ENCODE peak calls at places on chromosomes 6 and 20, in nine cellular contexts. U is transverse colon; G is stomach; Y is adrenal gland; K is mammary epithelial cell; L is WERI-Rb-1; D is adipocyte; C is CD4-positive, alpha-beta memory T cell; Z is GM06990. S is an unnamed sample. For H3K27me3, the result is how much of the 10 kb centered on the place peaks cover.

GRCh38 chr6:20408851-20409250 is 7.2 kb downstream of the E2F3 start:
- DNase-seq in L (no peak), C (no peak), U (no peak), Y (no peak), K (no peak), G (no peak), Z (no peak), D (no peak), S (no peak)

GRCh38 chr6:111842891-111843290 is 30.4 kb downstream of the FYN start:
- DNase-seq in G (no peak), D (no peak), Z (no peak), C (no peak), L (no peak), Y (no peak), U (no peak), K (no peak), S (no peak)

GRCh38 chr6:159727717-159728440 is 573 bp downstream of the WTAP start:
- DNase-seq in D (peak), L (no peak), C (no peak), Z (no peak), K (no peak), G (no peak), U (no peak), Y (peak), S (no peak)

GRCh38 chr6:137044366-137045220 is at the start of gene IL20RA:
- DNase-seq in C (peak), D (peak), G (peak), Z (peak), K (no peak), U (peak), Y (peak), L (peak), S (peak)

GRCh38 chr20:2283706-2284423 is 11.9 kb upstream of the TGM3 start:
- DNase-seq in Z (no peak), G (no peak), Y (no peak), D (no peak), K (peak), C (no peak), U (no peak), L (no peak), S (no peak)

GRCh38 chr6:74289881-74290280 is 593.9 kb downstream of the CD109 start:
- DNase-seq in K (no peak), Y (no peak), L (no peak), U (no peak), C (no peak), G (no peak), D (peak), Z (no peak), S (no peak)

GRCh38 chr6:44257007-44257752 is at the start of gene SLC35B2:
- DNase-seq in K (peak), L (peak), Y (peak), C (peak), G (peak), D (peak), Z (peak), U (peak), S (peak)

GRCh38 chr6:47358440-47359225 is 48.9 kb upstream of the TNFRSF21 start:
- DNase-seq in Z (peak), G (no peak), C (no peak), K (no peak), D (no peak), U (no peak), Y (no peak), L (no peak), S (no peak)

GRCh38 chr6:78010130-78010529 is 357.3 kb downstream of the MEI4 start:
- DNase-seq in D (no peak), L (no peak), Z (no peak), K (no peak), U (no peak), G (no peak), Y (no peak), C (no peak), S (no peak)

GRCh38 chr6:7909323-7910276 is 988 bp downstream of the TXNDC5 start:
- DNase-seq in D (peak), Z (peak), L (peak), Y (peak), C (peak), K (peak), G (peak), U (peak), S (peak)

DNA sequence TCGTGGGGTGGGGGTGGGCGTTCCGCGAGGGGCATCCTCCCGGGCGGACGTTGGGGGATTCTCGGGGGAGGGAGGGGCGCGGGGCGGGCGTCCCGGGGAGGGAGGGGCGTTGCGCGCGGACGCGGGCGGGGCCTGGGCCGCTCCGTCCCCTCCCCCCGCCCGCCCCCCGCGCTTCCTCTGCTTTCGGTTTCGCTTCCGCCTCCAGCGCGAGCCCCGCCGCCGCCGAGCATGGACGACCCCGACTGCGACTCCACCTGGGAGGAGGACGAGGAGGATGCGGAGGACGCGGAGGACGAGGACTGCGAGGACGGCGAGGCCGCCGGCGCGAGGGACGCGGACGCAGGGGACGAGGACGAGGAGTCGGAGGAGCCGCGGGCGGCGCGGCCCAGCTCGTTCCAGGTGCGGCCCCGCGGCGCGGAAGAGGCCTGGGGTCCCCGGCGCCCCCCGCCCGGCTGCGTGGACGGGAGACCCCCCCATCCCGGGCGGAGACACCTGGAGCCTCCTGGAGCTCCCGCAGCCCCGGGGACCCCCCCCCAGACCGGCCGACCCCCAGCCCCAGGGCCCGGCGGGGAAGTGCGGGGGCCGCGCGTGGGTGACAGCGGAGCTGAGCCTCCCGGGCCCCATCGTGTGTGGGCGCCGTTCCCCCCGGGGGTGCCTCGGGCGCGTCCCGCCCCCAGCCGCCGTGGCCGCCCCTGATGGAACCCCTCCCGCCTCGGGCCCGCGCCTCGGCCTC is at the start of gene OGFR:
- DNase-seq in L (peak), G (peak), C (peak), Y (no peak), D (peak), U (peak), K (peak), Z (peak), S (peak)
- H3K27me3 ChIP-seq in L (under half), G (under half), C (under half), Y (under half), D (under half), U (under half), K (under half), Z (under half), S (under half)

GRCh38 chr6:154448448-154449096 is 61.9 kb downstream of the CNKSR3 start:
- DNase-seq in K (no peak), U (peak), Y (no peak), Z (no peak), D (peak), C (no peak), L (peak), G (no peak), S (no peak)
- H3K4me3 ChIP-seq in K (no peak), U (no peak), Y (no peak), Z (no peak), D (peak), C (no peak), L (no peak), G (no peak), S (peak)

DNA sequence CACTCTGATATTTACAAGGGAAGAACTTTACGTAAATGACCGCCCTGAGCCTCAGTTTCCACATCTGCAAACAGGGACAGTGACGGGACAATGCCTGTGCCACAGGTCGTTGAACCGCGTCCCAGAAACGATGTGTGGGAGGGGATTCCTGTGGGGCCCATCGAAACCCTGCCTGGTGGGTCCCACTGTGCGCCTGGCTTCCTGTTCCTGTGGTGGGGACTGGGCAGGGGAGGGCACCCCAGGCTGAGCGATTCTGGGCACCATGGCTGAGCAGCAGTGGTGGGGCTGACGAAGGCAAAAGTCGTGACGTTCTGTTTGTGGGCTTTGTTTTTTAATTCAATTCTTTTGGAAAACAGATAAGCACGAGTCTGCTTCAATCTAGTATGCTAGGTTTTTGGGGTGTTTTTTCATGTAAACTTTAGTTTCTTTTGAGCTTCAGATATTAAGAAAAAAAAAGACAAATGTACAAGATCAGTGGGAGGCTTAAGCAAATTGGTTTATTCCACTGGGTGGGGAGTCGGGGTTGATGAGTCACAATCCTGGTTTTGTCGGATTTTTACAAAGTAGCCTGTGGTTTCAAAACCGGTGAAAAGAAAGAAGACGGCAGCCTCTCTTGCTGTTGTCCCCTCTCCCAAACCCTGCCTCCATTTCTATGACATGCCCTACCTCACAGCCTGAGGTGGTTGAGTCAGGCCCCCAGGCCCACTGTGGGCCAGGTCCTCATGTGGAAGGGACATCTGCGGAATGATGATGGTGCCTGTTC is 40.4 kb downstream of the GNAS-AS1 start:
- DNase-seq in Z (no peak), K (no peak), Y (no peak), C (no peak), G (no peak), D (peak), U (no peak), L (no peak), S (no peak)
- H3K27me3 ChIP-seq in Z (under half), K (under half), Y (under half), C (under half), G (under half), D (under half), U (under half), L (half or more), S (under half)

GRCh38 chr6:15400572-15401004 is 154.7 kb downstream of the JARID2 start:
- DNase-seq in C (no peak), L (peak), D (no peak), Y (peak), K (no peak), Z (no peak), G (no peak), U (peak), S (peak)
- H3K4me3 ChIP-seq in C (no peak), L (peak), D (peak), Y (peak), K (no peak), Z (no peak), G (peak), U (peak), S (peak)

S was measured in right cardiac atrium.